ENCODE peak calls at places on chromosomes 12 and 14, in six cellular contexts. G is GM12878, W is HCT116, Y is SK-N-SH, C is HepG2, B is K562. H is an unnamed sample.

GRCh38 chr12:123024819-123025391 is 44.4 kb downstream of the ARL6IP4 start:
- DNase-seq in W (no peak), C (no peak), B (no peak), G (no peak), Y (no peak), H (no peak)

GRCh38 chr14:90272523-90272922 is 16.2 kb downstream of the PSMC1 start:
- DNase-seq in C (no peak), Y (no peak), B (no peak), W (no peak), G (no peak), H (no peak)

GRCh38 chr12:25970916-25971674 is 12.6 kb downstream of the RASSF8 start:
- DNase-seq in G (no peak), C (no peak), Y (no peak), B (no peak), W (no peak), H (no peak)

GRCh38 chr12:123384994-123385376 is 1.1 kb downstream of the KMT5A start:
- DNase-seq in Y (no peak), B (no peak), G (no peak), W (no peak), C (no peak), H (no peak)

GRCh38 chr12:50221228-50222008 is 54.2 kb upstream of the CERS5 start:
- DNase-seq in Y (peak), B (no peak), G (peak), W (no peak), C (no peak), H (peak)

GRCh38 chr12:103495158-103495782 is 498 bp downstream of the C12orf42 start:
- DNase-seq in B (peak), Y (peak), G (no peak), C (no peak), W (no peak), H (no peak)

GRCh38 chr12:114430306-114430705 is 24.4 kb upstream of the TBX5 start:
- DNase-seq in Y (no peak), B (no peak), W (no peak), C (no peak), G (no peak), H (no peak)

GRCh38 chr14:68785817-68786490 is 6.9 kb downstream of the ZFP36L1 start:
- DNase-seq in Y (no peak), G (no peak), B (no peak), C (no peak), W (no peak), H (no peak)

GRCh38 chr12:53886996-53887395 is 51.6 kb upstream of the HOXC13 start:
- DNase-seq in G (no peak), C (no peak), Y (no peak), B (no peak), W (no peak), H (no peak)

GRCh38 chr12:97568336-97569180 is 106.0 kb downstream of the RMST start:
- DNase-seq in W (no peak), Y (no peak), G (no peak), C (peak), B (no peak), H (peak)

GRCh38 chr14:21084988-21085853 is 13.2 kb downstream of the ZNF219 start:
- DNase-seq in W (no peak), Y (peak), C (no peak), G (no peak), B (no peak), H (no peak)

GRCh38 chr14:60094306-60094897 is 2.7 kb downstream of the PCNX4 start:
- DNase-seq in B (peak), W (no peak), C (peak), Y (no peak), G (no peak), H (no peak)

GRCh38 chr14:74601982-74602381 is 10.1 kb downstream of the LTBP2 start:
- DNase-seq in G (no peak), C (no peak), W (no peak), B (peak), Y (no peak), H (no peak)

GRCh38 chr14:23055147-23055550 is 2.2 kb downstream of the CDH24 start:
- DNase-seq in B (no peak), W (no peak), Y (no peak), C (no peak), G (no peak), H (no peak)

GRCh38 chr14:23052671-23053070 is 4.6 kb downstream of the CDH24 start:
- DNase-seq in C (no peak), B (no peak), Y (no peak), W (no peak), G (no peak), H (no peak)

GRCh38 chr14:23053426-23053825 is 3.9 kb downstream of the CDH24 start:
- DNase-seq in B (no peak), Y (no peak), W (no peak), C (no peak), G (no peak), H (no peak)

GRCh38 chr14:23055621-23056256 is 1.6 kb downstream of the CDH24 start:
- DNase-seq in B (peak), G (no peak), W (no peak), C (no peak), Y (peak), H (no peak)

DNA sequence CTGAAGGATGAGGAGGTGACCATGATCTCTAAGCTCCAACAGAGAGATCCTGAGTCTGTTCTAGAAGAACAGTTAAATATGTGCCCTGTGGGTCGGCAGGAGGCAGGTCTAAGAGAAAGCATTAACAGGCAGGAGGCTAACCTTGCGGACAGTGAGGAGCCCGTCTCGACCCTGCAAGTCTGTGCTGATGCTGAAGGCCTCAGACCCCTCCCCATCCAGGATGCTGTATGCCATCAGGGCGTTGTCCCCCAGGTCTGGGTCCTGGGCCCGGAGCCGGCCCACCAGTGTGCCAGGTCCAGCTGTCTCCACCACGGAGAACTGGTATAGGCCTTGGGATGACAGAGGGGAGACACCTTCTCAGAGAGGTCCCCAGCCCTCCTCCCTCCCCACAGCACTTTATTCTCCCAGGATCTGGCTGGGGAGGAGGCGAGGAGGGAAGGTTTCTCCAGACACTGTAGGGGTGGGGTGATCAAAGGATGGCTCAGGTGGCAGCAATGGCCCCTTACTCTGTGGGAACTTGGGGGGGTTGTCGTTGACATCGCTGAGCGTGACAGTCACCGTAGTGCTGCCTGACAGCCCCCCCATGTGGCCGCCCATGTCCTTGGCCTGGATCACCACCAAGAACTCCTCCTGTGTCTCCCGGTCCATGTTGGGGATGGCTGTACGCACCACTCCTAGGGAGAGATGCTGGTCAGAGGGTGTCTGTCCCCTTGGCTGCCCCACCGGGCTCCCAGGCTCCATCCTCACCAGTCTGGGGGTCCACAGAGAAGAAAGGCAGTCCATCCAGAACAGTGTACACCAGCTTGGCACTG is 3.1 kb downstream of the CDH24 start:
- DNase-seq in B (peak), W (no peak), G (no peak), Y (peak), C (no peak), H (no peak)
- TF ChIP-seq JUND in B (no peak), W (no peak), G (no peak), Y (no peak), C (no peak), H (no peak)

GRCh38 chr14:29741909-29742401 is 185.7 kb downstream of the PRKD1 start:
- DNase-seq in W (no peak), G (no peak), B (no peak), C (no peak), Y (no peak), H (no peak)
- TF ChIP-seq JUND in W (no peak), G (no peak), B (no peak), C (no peak), Y (no peak), H (no peak)

DNA sequence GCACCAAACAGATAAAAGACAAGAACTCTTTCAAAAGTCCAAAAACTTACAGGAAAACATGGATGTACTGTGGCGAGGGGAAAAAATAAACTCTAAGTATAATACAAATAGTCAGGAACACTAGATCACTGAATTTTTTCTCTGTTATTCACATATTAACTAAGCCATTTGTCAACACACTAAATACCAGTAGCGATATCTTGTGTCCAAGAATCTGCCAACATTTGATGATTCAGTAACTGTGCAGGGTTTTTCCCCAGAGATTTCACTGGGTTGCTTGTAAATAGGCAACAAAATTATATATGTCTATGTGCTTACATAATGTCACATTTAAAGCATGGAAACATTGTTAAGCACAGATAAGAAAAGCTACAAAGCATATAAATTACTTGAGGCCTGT is 205.9 kb downstream of the KIF21A start:
- DNase-seq in Y (no peak), C (no peak), W (no peak), B (no peak), G (no peak), H (no peak)
- TF ChIP-seq JUND in Y (peak), C (no peak), W (no peak), B (no peak), G (no peak), H (no peak)

GRCh38 chr12:2642896-2643425 is 151.8 kb upstream of the FKBP4 start:
- DNase-seq in G (no peak), C (no peak), W (no peak), B (no peak), Y (no peak), H (no peak)
- TF ChIP-seq JUND in G (no peak), C (no peak), W (no peak), B (no peak), Y (no peak), H (no peak)

GRCh38 chr12:96048392-96048969 is 13.1 kb upstream of the LTA4H start:
- DNase-seq in B (no peak), G (no peak), W (no peak), C (peak), Y (no peak), H (no peak)
- TF ChIP-seq JUND in B (no peak), G (no peak), W (no peak), C (no peak), Y (no peak), H (no peak)

GRCh38 chr14:92040431-92041040 is 677 bp upstream of the TRIP11 start:
- DNase-seq in B (peak), W (peak), C (peak), G (peak), Y (peak), H (peak)
- TF ChIP-seq JUND in B (no peak), W (no peak), C (no peak), G (no peak), Y (no peak), H (no peak)

DNA sequence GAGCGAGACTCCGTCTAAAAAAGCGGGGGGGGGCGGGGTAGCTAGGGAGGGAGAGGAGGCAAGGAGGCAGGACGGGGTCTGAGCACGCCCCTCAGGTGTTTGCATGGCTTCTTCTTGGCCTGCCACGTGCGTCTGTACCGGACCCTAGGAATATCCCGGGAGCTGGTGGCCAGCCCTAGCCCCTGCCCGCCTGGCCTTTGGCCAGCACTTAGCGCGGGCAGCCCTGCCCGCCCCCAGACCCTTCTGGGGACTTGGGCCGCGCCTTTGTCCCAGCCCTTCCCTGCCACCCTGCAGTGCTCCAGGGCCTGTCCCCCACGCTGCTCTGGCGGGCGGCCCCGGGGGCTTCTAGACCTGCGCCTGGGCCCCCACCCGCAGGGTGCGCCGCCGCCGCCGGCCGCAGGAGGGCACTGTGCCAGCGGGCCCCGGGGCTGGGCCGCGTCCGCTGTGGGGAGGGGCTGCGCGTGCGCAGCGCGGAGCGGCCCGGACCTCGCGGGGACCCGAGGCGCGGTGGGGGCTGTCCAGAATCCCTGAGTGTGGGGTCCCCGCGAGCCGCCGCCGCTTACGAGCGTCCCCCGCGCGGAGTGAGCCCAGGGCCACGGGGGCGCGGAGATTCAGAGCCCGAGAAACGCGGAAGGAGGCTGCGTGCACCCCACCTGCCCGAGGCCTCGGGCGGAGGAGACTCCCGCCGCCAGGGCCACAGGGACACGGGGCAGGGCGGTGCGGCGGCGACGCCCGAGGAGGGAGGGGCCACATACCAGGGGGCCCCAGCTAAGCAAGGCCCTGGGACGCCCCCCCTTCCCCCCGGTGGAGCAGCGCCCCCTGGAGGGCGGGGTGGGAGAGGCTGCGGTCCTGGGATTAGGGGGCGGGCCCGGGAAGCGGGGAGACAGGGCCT is 21.0 kb downstream of the SLC25A29 start:
- DNase-seq in W (no peak), G (no peak), B (peak), C (peak), Y (peak), H (peak)
- TF ChIP-seq JUND in W (no peak), G (no peak), B (no peak), C (no peak), Y (no peak), H (no peak)

GRCh38 chr12:47797432-47797831 is 22.3 kb downstream of the HDAC7 start:
- DNase-seq in C (no peak), Y (peak), G (no peak), B (no peak), W (no peak), H (peak)

GRCh38 chr12:47800582-47800981 is 19.1 kb downstream of the HDAC7 start:
- DNase-seq in W (no peak), C (no peak), B (no peak), G (no peak), Y (no peak), H (no peak)

GRCh38 chr12:47798481-47798948 is 21.2 kb downstream of the HDAC7 start:
- DNase-seq in C (no peak), Y (no peak), G (no peak), W (no peak), B (no peak), H (no peak)

GRCh38 chr12:47801170-47801903 is 18.4 kb downstream of the HDAC7 start:
- DNase-seq in B (no peak), Y (no peak), G (no peak), C (no peak), W (no peak), H (peak)

GRCh38 chr12:47799357-47799955 is 20.2 kb downstream of the HDAC7 start:
- DNase-seq in C (no peak), B (no peak), W (no peak), Y (no peak), G (no peak), H (no peak)
- TF ChIP-seq JUND in C (no peak), B (no peak), W (no peak), Y (no peak), G (no peak), H (no peak)

H was measured in T47D.